ENCODE peak calls at places on chromosomes 16 and 17, in eight cellular contexts. One of them, this sample, is unnamed.

GRCh38 chr16:68995011-68995504 is 110.4 kb upstream of the HAS3 start:
- DNase-seq in AG04449: no peak
- DNase-seq in fibroblast of lung: peak
- DNase-seq in fibroblast of the aortic adventitia: peak
- DNase-seq in astrocyte of the cerebellum: no peak
- DNase-seq in RWPE2: peak
- DNase-seq in epithelial cell of esophagus: peak
- DNase-seq in HAP-1: peak
- DNase-seq in this sample: no peak

GRCh38 chr17:13117616-13118015 is 99.8 kb upstream of the ELAC2 start:
- DNase-seq in AG04449: no peak
- DNase-seq in astrocyte of the cerebellum: no peak
- DNase-seq in fibroblast of the aortic adventitia: no peak
- DNase-seq in fibroblast of lung: no peak
- DNase-seq in HAP-1: no peak
- DNase-seq in RWPE2: no peak
- DNase-seq in epithelial cell of esophagus: no peak
- DNase-seq in this sample: no peak

GRCh38 chr17:73575470-73576235 is 68.6 kb downstream of the SDK2 start:
- DNase-seq in AG04449: no peak
- DNase-seq in fibroblast of lung: no peak
- DNase-seq in fibroblast of the aortic adventitia: no peak
- DNase-seq in HAP-1: peak
- DNase-seq in RWPE2: peak
- DNase-seq in astrocyte of the cerebellum: no peak
- DNase-seq in epithelial cell of esophagus: peak
- DNase-seq in this sample: no peak

GRCh38 chr17:3810019-3810418 is 9.0 kb upstream of the ITGAE start:
- DNase-seq in HAP-1: no peak
- DNase-seq in fibroblast of the aortic adventitia: no peak
- DNase-seq in fibroblast of lung: no peak
- DNase-seq in astrocyte of the cerebellum: no peak
- DNase-seq in epithelial cell of esophagus: no peak
- DNase-seq in RWPE2: no peak
- DNase-seq in AG04449: no peak
- DNase-seq in this sample: no peak

GRCh38 chr17:43217614-43218087 is 6.0 kb downstream of the TMEM106A start:
- DNase-seq in AG04449: no peak
- DNase-seq in fibroblast of lung: no peak
- DNase-seq in RWPE2: no peak
- DNase-seq in astrocyte of the cerebellum: no peak
- DNase-seq in HAP-1: no peak
- DNase-seq in fibroblast of the aortic adventitia: no peak
- DNase-seq in epithelial cell of esophagus: no peak
- DNase-seq in this sample: no peak

GRCh38 chr17:64385187-64386083 is 5.2 kb downstream of the PECAM1 start:
- DNase-seq in astrocyte of the cerebellum: peak
- DNase-seq in fibroblast of the aortic adventitia: peak
- DNase-seq in fibroblast of lung: peak
- DNase-seq in AG04449: no peak
- DNase-seq in HAP-1: no peak
- DNase-seq in epithelial cell of esophagus: peak
- DNase-seq in RWPE2: no peak
- DNase-seq in this sample: peak

GRCh38 chr16:20879175-20880053 is 20.7 kb downstream of the DCUN1D3 start:
- DNase-seq in fibroblast of lung: peak
- DNase-seq in HAP-1: no peak
- DNase-seq in epithelial cell of esophagus: peak
- DNase-seq in AG04449: no peak
- DNase-seq in RWPE2: no peak
- DNase-seq in fibroblast of the aortic adventitia: peak
- DNase-seq in astrocyte of the cerebellum: no peak
- DNase-seq in this sample: peak

GRCh38 chr16:51880776-51881175 is 666.2 kb downstream of the TOX3 start:
- DNase-seq in astrocyte of the cerebellum: peak
- DNase-seq in fibroblast of the aortic adventitia: peak
- DNase-seq in HAP-1: no peak
- DNase-seq in AG04449: peak
- DNase-seq in epithelial cell of esophagus: peak
- DNase-seq in fibroblast of lung: peak
- DNase-seq in RWPE2: no peak
- DNase-seq in this sample: no peak

GRCh38 chr17:48261297-48261880 is 153.8 kb downstream of the SNX11 start:
- DNase-seq in epithelial cell of esophagus: peak
- DNase-seq in fibroblast of lung: no peak
- DNase-seq in AG04449: no peak
- DNase-seq in fibroblast of the aortic adventitia: no peak
- DNase-seq in HAP-1: peak
- DNase-seq in RWPE2: no peak
- DNase-seq in astrocyte of the cerebellum: no peak
- DNase-seq in this sample: no peak

GRCh38 chr17:29215717-29216116 is 30.9 kb upstream of the CRYBA1 start:
- DNase-seq in AG04449: no peak
- DNase-seq in epithelial cell of esophagus: peak
- DNase-seq in RWPE2: no peak
- DNase-seq in HAP-1: no peak
- DNase-seq in fibroblast of the aortic adventitia: peak
- DNase-seq in astrocyte of the cerebellum: peak
- DNase-seq in fibroblast of lung: peak
- DNase-seq in this sample: peak

GRCh38 chr16:21565816-21566669 is 33.3 kb upstream of the METTL9 start:
- DNase-seq in astrocyte of the cerebellum: no peak
- DNase-seq in epithelial cell of esophagus: no peak
- DNase-seq in RWPE2: peak
- DNase-seq in AG04449: no peak
- DNase-seq in HAP-1: no peak
- DNase-seq in fibroblast of lung: no peak
- DNase-seq in fibroblast of the aortic adventitia: no peak
- DNase-seq in this sample: no peak

DNA sequence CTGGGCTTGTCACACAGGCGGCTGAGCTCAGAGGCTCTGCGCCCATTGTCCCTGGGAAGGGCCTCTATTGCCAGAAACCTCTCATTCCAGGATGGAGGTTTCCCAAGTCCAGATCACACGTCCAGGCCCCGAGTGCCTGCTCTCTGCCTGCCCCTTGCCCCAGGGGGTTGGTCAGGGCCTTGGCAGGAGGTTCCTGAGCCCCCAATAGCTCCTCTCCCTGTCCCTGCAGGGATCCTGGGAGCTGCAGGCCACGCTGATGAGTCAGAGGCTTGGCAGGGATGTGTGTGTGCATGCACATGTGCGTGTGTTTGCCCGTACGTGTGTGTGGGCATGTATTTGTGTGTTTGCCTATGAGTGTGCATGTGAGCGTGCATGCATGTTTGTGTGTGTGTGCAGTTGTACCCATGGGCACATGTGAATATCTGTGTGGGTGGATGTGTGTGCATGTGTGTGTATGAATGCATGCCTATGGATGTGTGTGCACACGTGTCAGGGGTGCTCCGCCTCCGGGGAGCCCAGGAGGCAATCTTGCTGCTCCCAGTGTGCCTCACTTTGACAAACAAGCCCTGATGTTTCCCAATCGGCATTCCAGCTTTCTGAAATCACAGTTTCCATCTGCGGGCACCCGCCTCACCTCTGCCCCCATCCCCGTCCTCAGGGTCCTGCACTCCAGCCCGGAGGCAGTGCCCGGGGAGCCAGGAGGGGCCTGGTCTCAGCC is 98.4 kb upstream of the GSE1 start:
- DNase-seq in epithelial cell of esophagus: peak
- DNase-seq in astrocyte of the cerebellum: peak
- DNase-seq in fibroblast of lung: peak
- DNase-seq in HAP-1: no peak
- DNase-seq in AG04449: peak
- DNase-seq in fibroblast of the aortic adventitia: peak
- DNase-seq in RWPE2: peak
- DNase-seq in this sample: peak
- H3K4me3 ChIP-seq in epithelial cell of esophagus: no peak
- H3K4me3 ChIP-seq in astrocyte of the cerebellum: no peak
- H3K4me3 ChIP-seq in fibroblast of lung: no peak
- H3K4me3 ChIP-seq in HAP-1: no peak
- H3K4me3 ChIP-seq in AG04449: peak
- H3K4me3 ChIP-seq in fibroblast of the aortic adventitia: peak
- H3K4me3 ChIP-seq in RWPE2: no peak
- H3K4me3 ChIP-seq in this sample: no peak

GRCh38 chr17:27471321-27472269 is 15.3 kb downstream of the KSR1 start:
- DNase-seq in AG04449: no peak
- DNase-seq in fibroblast of the aortic adventitia: no peak
- DNase-seq in epithelial cell of esophagus: peak
- DNase-seq in astrocyte of the cerebellum: no peak
- DNase-seq in RWPE2: no peak
- DNase-seq in HAP-1: no peak
- DNase-seq in fibroblast of lung: peak
- DNase-seq in this sample: peak
- H3K4me3 ChIP-seq in AG04449: no peak
- H3K4me3 ChIP-seq in fibroblast of the aortic adventitia: no peak
- H3K4me3 ChIP-seq in epithelial cell of esophagus: no peak
- H3K4me3 ChIP-seq in astrocyte of the cerebellum: no peak
- H3K4me3 ChIP-seq in RWPE2: no peak
- H3K4me3 ChIP-seq in HAP-1: no peak
- H3K4me3 ChIP-seq in fibroblast of lung: no peak
- H3K4me3 ChIP-seq in this sample: no peak

GRCh38 chr17:74759243-74759801 is 10.9 kb downstream of the NHERF1 start:
- DNase-seq in fibroblast of lung: no peak
- DNase-seq in HAP-1: no peak
- DNase-seq in RWPE2: no peak
- DNase-seq in AG04449: no peak
- DNase-seq in epithelial cell of esophagus: no peak
- DNase-seq in fibroblast of the aortic adventitia: no peak
- DNase-seq in astrocyte of the cerebellum: no peak
- DNase-seq in this sample: no peak
- H3K4me3 ChIP-seq in fibroblast of lung: no peak
- H3K4me3 ChIP-seq in HAP-1: no peak
- H3K4me3 ChIP-seq in RWPE2: no peak
- H3K4me3 ChIP-seq in AG04449: no peak
- H3K4me3 ChIP-seq in epithelial cell of esophagus: no peak
- H3K4me3 ChIP-seq in fibroblast of the aortic adventitia: no peak
- H3K4me3 ChIP-seq in astrocyte of the cerebellum: no peak
- H3K4me3 ChIP-seq in this sample: no peak

GRCh38 chr17:76272541-76273434 is 7.6 kb downstream of the UBALD2 start:
- DNase-seq in AG04449: no peak
- DNase-seq in fibroblast of lung: no peak
- DNase-seq in epithelial cell of esophagus: no peak
- DNase-seq in HAP-1: no peak
- DNase-seq in fibroblast of the aortic adventitia: no peak
- DNase-seq in RWPE2: no peak
- DNase-seq in astrocyte of the cerebellum: no peak
- DNase-seq in this sample: no peak
- H3K4me3 ChIP-seq in AG04449: no peak
- H3K4me3 ChIP-seq in fibroblast of lung: no peak
- H3K4me3 ChIP-seq in epithelial cell of esophagus: no peak
- H3K4me3 ChIP-seq in HAP-1: no peak
- H3K4me3 ChIP-seq in fibroblast of the aortic adventitia: no peak
- H3K4me3 ChIP-seq in RWPE2: no peak
- H3K4me3 ChIP-seq in astrocyte of the cerebellum: no peak
- H3K4me3 ChIP-seq in this sample: no peak

DNA sequence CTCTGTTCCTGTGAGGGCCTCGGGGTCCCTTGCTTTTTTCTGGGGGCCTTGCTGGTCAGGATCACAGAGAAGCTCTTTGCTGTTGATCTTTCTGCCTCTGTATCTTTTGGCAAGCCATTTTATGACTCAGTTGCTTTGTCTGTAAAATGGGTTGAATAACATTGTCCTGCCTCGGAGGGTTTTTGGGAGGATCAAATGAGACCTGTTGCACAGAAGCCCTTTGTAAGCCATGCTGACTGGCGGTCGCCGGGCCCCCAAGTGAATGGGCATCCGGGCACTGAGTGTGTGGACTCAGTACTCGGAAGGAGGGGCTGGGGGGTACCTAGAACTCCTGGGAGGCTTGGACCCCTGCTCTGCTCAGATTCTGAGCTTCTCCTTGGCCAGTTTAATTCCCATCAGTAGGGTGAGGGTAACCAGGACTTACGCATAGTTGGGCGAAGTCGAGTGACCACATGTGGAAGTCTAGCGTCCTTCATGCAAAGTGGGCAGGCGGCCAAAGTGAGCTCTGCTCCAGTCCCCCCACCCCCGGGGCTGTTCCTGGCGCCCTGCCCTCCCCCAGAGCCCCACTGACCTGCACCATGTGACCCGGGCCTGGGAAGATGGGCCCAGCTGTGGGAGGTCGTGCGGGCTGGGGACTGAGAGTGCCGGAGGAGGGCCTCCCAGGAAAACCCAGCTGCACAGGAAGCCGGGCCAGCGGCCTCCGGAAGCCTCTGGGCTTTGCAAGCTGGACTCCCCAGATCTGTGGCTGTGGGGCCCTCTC is 284.0 kb downstream of the SEC14L1 start:
- DNase-seq in AG04449: peak
- DNase-seq in RWPE2: no peak
- DNase-seq in fibroblast of lung: peak
- DNase-seq in fibroblast of the aortic adventitia: peak
- DNase-seq in HAP-1: no peak
- DNase-seq in epithelial cell of esophagus: no peak
- DNase-seq in astrocyte of the cerebellum: peak
- DNase-seq in this sample: no peak
- H3K4me3 ChIP-seq in AG04449: no peak
- H3K4me3 ChIP-seq in RWPE2: no peak
- H3K4me3 ChIP-seq in fibroblast of lung: no peak
- H3K4me3 ChIP-seq in fibroblast of the aortic adventitia: no peak
- H3K4me3 ChIP-seq in HAP-1: no peak
- H3K4me3 ChIP-seq in epithelial cell of esophagus: no peak
- H3K4me3 ChIP-seq in astrocyte of the cerebellum: no peak
- H3K4me3 ChIP-seq in this sample: peak

GRCh38 chr17:69913241-69914015 is 161.6 kb upstream of the KCNJ16 start:
- DNase-seq in epithelial cell of esophagus: no peak
- DNase-seq in astrocyte of the cerebellum: no peak
- DNase-seq in RWPE2: no peak
- DNase-seq in fibroblast of the aortic adventitia: peak
- DNase-seq in HAP-1: no peak
- DNase-seq in AG04449: no peak
- DNase-seq in fibroblast of lung: peak
- DNase-seq in this sample: no peak
- H3K4me3 ChIP-seq in epithelial cell of esophagus: no peak
- H3K4me3 ChIP-seq in astrocyte of the cerebellum: no peak
- H3K4me3 ChIP-seq in RWPE2: no peak
- H3K4me3 ChIP-seq in fibroblast of the aortic adventitia: peak
- H3K4me3 ChIP-seq in HAP-1: no peak
- H3K4me3 ChIP-seq in AG04449: no peak
- H3K4me3 ChIP-seq in fibroblast of lung: peak
- H3K4me3 ChIP-seq in this sample: no peak